ENCODE peak calls at places on chromosomes 4 and X, in nine cellular contexts. Z, L, U, J, M, X, R, V and Y are unnamed samples.

GRCh38 chr4:184616633-184617471 is 32.4 kb downstream of the CASP3 start:
- DNase-seq in Z (peak), L (no peak), U (no peak), J (no peak), M (no peak), X (no peak), R (no peak), V (no peak), Y (no peak)

GRCh38 chrX:151174581-151175282 is 1.7 kb upstream of the GPR50 start:
- DNase-seq in Z (no peak), L (no peak), U (no peak), J (no peak), M (no peak), X (no peak), R (no peak), V (no peak), Y (no peak)

GRCh38 chrX:15738686-15739016 is 581 bp downstream of the CA5B start:
- DNase-seq in Z (no peak), L (no peak), U (no peak), J (no peak), M (no peak), X (no peak), R (no peak), V (no peak), Y (no peak)

GRCh38 chrX:72268601-72269365 is 8.3 kb downstream of the RPS4X start:
- DNase-seq in Z (no peak), L (no peak), U (no peak), J (peak), M (peak), X (no peak), R (peak), V (no peak), Y (no peak)

GRCh38 chr4:176753049-176753448 is 39.7 kb downstream of the VEGFC start:
- DNase-seq in Z (no peak), L (no peak), U (no peak), J (peak), M (peak), X (no peak), R (peak), V (no peak), Y (no peak)

GRCh38 chrX:110004210-110004609 is 1.3 kb downstream of the TMEM164 start:
- DNase-seq in Z (no peak), L (no peak), U (peak), J (no peak), M (no peak), X (peak), R (no peak), V (peak), Y (peak)

GRCh38 chr4:56506110-56506705 is 617 bp downstream of the ARL9 start:
- DNase-seq in Z (peak), L (no peak), U (no peak), J (peak), M (peak), X (no peak), R (no peak), V (no peak), Y (peak)

GRCh38 chr4:113028074-113028473 is 21.4 kb upstream of the ANK2 start:
- DNase-seq in Z (no peak), L (no peak), U (no peak), J (no peak), M (no peak), X (no peak), R (no peak), V (no peak), Y (no peak)

GRCh38 chr4:100189820-100190642 is at the start of gene DDIT4L:
- DNase-seq in Z (peak), L (peak), U (peak), J (peak), M (peak), X (peak), R (no peak), V (peak), Y (peak)

GRCh38 chr4:85740431-85740861 is 265.5 kb downstream of the ARHGAP24 start:
- DNase-seq in Z (no peak), L (no peak), U (no peak), J (peak), M (peak), X (no peak), R (no peak), V (no peak), Y (no peak)

GRCh38 chr4:185134176-185134869 is 8.7 kb upstream of the SLC25A4 start:
- DNase-seq in Z (no peak), L (no peak), U (no peak), J (peak), M (peak), X (no peak), R (no peak), V (no peak), Y (no peak)

GRCh38 chr4:74410272-74410671 is 34.7 kb upstream of the AREG start:
- DNase-seq in Z (no peak), L (no peak), U (no peak), J (no peak), M (peak), X (no peak), R (no peak), V (no peak), Y (no peak)

GRCh38 chr4:2848449-2848848 is 4.8 kb downstream of the ADD1 start:
- DNase-seq in Z (no peak), L (no peak), U (no peak), J (peak), M (no peak), X (no peak), R (no peak), V (no peak), Y (no peak)

GRCh38 chr4:116499-116898 is 7.8 kb upstream of the ZNF718 start:
- DNase-seq in Z (no peak), L (no peak), U (no peak), J (no peak), M (no peak), X (no peak), R (no peak), V (no peak), Y (no peak)

GRCh38 chr4:190014771-190015537 is 12.1 kb downstream of the FRG2 start:
- DNase-seq in Z (no peak), L (no peak), U (no peak), J (peak), M (peak), X (peak), R (no peak), V (no peak), Y (no peak)

GRCh38 chr4:122842392-122842791 is 15.8 kb downstream of the FGF2 start:
- DNase-seq in Z (no peak), L (no peak), U (no peak), J (no peak), M (no peak), X (no peak), R (no peak), V (no peak), Y (no peak)

GRCh38 chr4:81521708-81522107 is 50.0 kb upstream of the RASGEF1B start:
- DNase-seq in Z (no peak), L (no peak), U (no peak), J (no peak), M (no peak), X (no peak), R (no peak), V (no peak), Y (no peak)

GRCh38 chr4:1305261-1305711 is 15.6 kb downstream of the MAEA start:
- DNase-seq in Z (no peak), L (no peak), U (no peak), J (no peak), M (no peak), X (no peak), R (no peak), V (no peak), Y (no peak)

GRCh38 chrX:95290455-95290854 is 1394.2 kb upstream of the DIAPH2 start:
- DNase-seq in Z (no peak), L (no peak), U (no peak), J (no peak), M (no peak), X (no peak), R (no peak), V (no peak), Y (no peak)

GRCh38 chrX:129825746-129826505 is 17.8 kb downstream of the ZDHHC9 start:
- DNase-seq in Z (no peak), L (no peak), U (no peak), J (no peak), M (no peak), X (no peak), R (no peak), V (no peak), Y (no peak)

GRCh38 chrX:16869393-16870094 is 618 bp downstream of the RBBP7 start:
- DNase-seq in Z (no peak), L (peak), U (peak), J (peak), M (peak), X (no peak), R (no peak), V (peak), Y (no peak)

GRCh38 chr4:45693746-45694145 is 430.1 kb downstream of the GABRG1 start:
- DNase-seq in Z (no peak), L (no peak), U (no peak), J (peak), M (peak), X (no peak), R (no peak), V (no peak), Y (no peak)

GRCh38 chr4:141077611-141078225 is 55.6 kb downstream of the RNF150 start:
- DNase-seq in Z (no peak), L (no peak), U (peak), J (no peak), M (no peak), X (peak), R (no peak), V (no peak), Y (no peak)

GRCh38 chrX:58025979-58026378 is 115.7 kb upstream of the ZXDA start:
- DNase-seq in Z (no peak), L (no peak), U (peak), J (peak), M (peak), X (peak), R (no peak), V (no peak), Y (peak)

GRCh38 chr4:30938956-30939528 is 218.9 kb downstream of the PCDH7 start:
- DNase-seq in Z (no peak), L (no peak), U (no peak), J (peak), M (no peak), X (no peak), R (no peak), V (no peak), Y (no peak)

GRCh38 chr4:170004656-170005250 is 21.4 kb downstream of the MFAP3L start:
- DNase-seq in Z (no peak), L (no peak), U (no peak), J (no peak), M (no peak), X (no peak), R (no peak), V (no peak), Y (no peak)

GRCh38 chrX:41108684-41109205 is 23.5 kb downstream of the USP9X start:
- DNase-seq in Z (no peak), L (no peak), U (no peak), J (no peak), M (no peak), X (no peak), R (no peak), V (no peak), Y (no peak)

GRCh38 chr4:184860018-184860530 is 34.3 kb upstream of the ACSL1 start:
- DNase-seq in Z (peak), L (no peak), U (no peak), J (peak), M (no peak), X (no peak), R (no peak), V (no peak), Y (no peak)

GRCh38 chrX:39773923-39774803 is 323.6 kb downstream of the BCOR start:
- DNase-seq in Z (no peak), L (no peak), U (no peak), J (peak), M (no peak), X (no peak), R (no peak), V (no peak), Y (no peak)

GRCh38 chr4:127997534-127998388 is 32.6 kb downstream of the ABHD18 start:
- DNase-seq in Z (peak), L (no peak), U (no peak), J (peak), M (peak), X (no peak), R (no peak), V (no peak), Y (no peak)

GRCh38 chr4:119564106-119564505 is 64.5 kb downstream of the PDE5A start:
- DNase-seq in Z (no peak), L (no peak), U (no peak), J (no peak), M (no peak), X (no peak), R (no peak), V (no peak), Y (no peak)

GRCh38 chrX:152861116-152861515 is 30.3 kb downstream of the NSDHL start:
- DNase-seq in Z (no peak), L (no peak), U (no peak), J (peak), M (no peak), X (no peak), R (no peak), V (no peak), Y (no peak)

GRCh38 chrX:5113128-5113527 is 1115.5 kb downstream of the NLGN4X start:
- DNase-seq in Z (no peak), L (no peak), U (no peak), J (peak), M (no peak), X (no peak), R (no peak), V (no peak), Y (no peak)

GRCh38 chr4:20490734-20491133 is 209.5 kb upstream of the PACRGL start:
- DNase-seq in Z (no peak), L (no peak), U (no peak), J (no peak), M (no peak), X (peak), R (no peak), V (no peak), Y (no peak)

GRCh38 chr4:153234923-153235322 is 30.7 kb downstream of the TRIM2 start:
- DNase-seq in Z (no peak), L (no peak), U (no peak), J (peak), M (peak), X (no peak), R (no peak), V (no peak), Y (no peak)

GRCh38 chr4:153232768-153233167 is 28.5 kb downstream of the TRIM2 start:
- DNase-seq in Z (no peak), L (no peak), U (peak), J (peak), M (peak), X (peak), R (no peak), V (no peak), Y (no peak)

GRCh38 chr4:153238146-153238919 is 34.1 kb downstream of the TRIM2 start:
- DNase-seq in Z (no peak), L (no peak), U (no peak), J (no peak), M (no peak), X (no peak), R (no peak), V (no peak), Y (no peak)

GRCh38 chr4:153228512-153229145 is 24.4 kb downstream of the TRIM2 start:
- DNase-seq in Z (no peak), L (no peak), U (no peak), J (no peak), M (no peak), X (no peak), R (no peak), V (no peak), Y (no peak)

DNA sequence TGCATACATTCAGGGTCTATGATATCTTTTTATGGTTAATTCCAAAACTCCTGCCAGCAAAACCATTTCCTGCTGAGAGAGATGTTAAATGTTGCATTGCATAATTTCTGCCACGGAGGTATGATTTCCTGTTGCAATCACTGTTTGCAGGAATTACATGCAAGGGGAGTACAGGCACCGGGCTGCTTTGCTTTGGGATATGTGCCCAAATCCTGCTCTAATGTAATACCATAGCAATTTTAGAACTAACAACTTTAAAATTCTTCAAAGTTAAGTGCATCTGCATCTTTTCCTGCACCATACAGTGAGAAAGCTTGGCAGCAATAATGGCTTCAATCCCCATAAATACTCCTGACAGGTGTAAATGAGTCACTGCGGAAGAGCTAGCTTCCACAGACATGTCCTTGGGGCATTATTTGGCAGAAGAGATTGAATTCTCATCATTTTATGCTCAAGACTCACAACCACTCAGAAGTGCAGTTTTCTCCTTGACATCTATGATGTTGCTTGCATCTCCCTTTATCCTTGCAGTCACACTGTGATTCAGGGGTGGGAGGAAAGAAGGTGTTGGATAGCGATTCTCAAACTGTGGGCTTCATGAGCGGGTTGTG is 29.6 kb downstream of the TRIM2 start:
- DNase-seq in Z (no peak), L (no peak), U (no peak), J (peak), M (peak), X (no peak), R (peak), V (no peak), Y (no peak)
- H3K4me3 ChIP-seq in Z (no peak), L (no peak), U (no peak), J (no peak), M (peak), X (no peak), R (no peak), V (no peak), Y (no peak)

GRCh38 chr4:87105101-87105852 is 115.1 kb downstream of the KLHL8 start:
- DNase-seq in Z (no peak), L (no peak), U (no peak), J (no peak), M (no peak), X (no peak), R (no peak), V (no peak), Y (no peak)

GRCh38 chr4:87112063-87112462 is 108.4 kb downstream of the KLHL8 start:
- DNase-seq in Z (no peak), L (no peak), U (no peak), J (no peak), M (no peak), X (no peak), R (no peak), V (no peak), Y (no peak)

GRCh38 chr4:87109945-87110344 is 110.5 kb downstream of the KLHL8 start:
- DNase-seq in Z (no peak), L (no peak), U (no peak), J (no peak), M (no peak), X (no peak), R (no peak), V (no peak), Y (no peak)

GRCh38 chr4:87109121-87109520 is 111.3 kb downstream of the KLHL8 start:
- DNase-seq in Z (no peak), L (no peak), U (no peak), J (no peak), M (no peak), X (no peak), R (no peak), V (no peak), Y (no peak)

DNA sequence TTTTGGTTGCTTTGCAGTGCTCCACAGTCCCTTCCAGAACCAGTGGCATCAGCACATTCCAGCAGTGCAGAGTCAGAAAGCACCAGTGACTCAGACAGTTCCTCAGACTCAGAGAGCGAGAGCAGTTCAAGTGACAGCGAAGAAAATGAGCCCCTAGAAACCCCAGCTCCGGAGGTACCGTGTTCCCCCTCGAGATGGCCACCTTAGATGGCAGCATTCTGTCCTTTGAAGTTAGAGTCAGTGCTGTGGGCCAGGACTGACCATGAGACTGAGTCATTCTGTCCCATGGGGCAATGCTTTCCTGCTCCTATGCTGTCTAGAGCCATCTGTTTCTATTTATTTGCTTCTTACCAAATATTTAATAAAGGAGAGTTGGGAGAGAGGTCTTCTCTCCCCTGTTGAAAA is 112.3 kb downstream of the KLHL8 start:
- DNase-seq in Z (no peak), L (peak), U (peak), J (peak), M (peak), X (no peak), R (no peak), V (peak), Y (no peak)
- H3K4me3 ChIP-seq in Z (no peak), L (no peak), U (no peak), J (no peak), M (peak), X (no peak), R (no peak), V (peak), Y (no peak)

GRCh38 chrX:1576201-1577101 is 15.0 kb upstream of the AKAP17A start:
- DNase-seq in Z (no peak), L (no peak), U (no peak), J (no peak), M (no peak), X (no peak), R (no peak), V (no peak), Y (no peak)
- H3K4me3 ChIP-seq in Z (no peak), L (no peak), U (no peak), J (no peak), M (no peak), X (no peak), R (no peak), V (no peak), Y (no peak)

DNA sequence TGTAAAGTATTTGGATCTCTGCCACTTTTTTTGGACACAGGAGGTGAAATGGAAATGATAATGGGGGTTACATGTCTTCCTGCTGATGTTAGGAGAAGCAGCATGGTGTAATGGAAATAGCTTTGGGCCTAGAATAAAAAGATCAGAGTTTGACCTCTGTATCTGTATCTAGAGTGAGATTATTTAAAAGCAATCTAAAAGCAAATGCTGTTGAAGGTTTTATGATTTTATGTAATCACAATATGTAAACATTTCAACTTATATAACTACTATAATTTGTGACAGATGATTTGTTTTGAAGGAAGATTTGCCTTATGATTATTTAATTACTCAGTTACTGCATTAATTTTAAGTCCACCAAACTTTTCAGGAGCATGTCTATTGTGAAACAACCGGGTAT is 3.4 kb downstream of the COL4A5 start:
- DNase-seq in Z (no peak), L (no peak), U (no peak), J (no peak), M (no peak), X (no peak), R (no peak), V (no peak), Y (no peak)
- H3K4me3 ChIP-seq in Z (no peak), L (no peak), U (peak), J (no peak), M (no peak), X (peak), R (no peak), V (peak), Y (no peak)

GRCh38 chr4:13547563-13548041 is 3.3 kb upstream of the NKX3-2 start:
- DNase-seq in Z (no peak), L (no peak), U (no peak), J (no peak), M (no peak), X (no peak), R (no peak), V (no peak), Y (no peak)
- H3K4me3 ChIP-seq in Z (peak), L (peak), U (peak), J (no peak), M (peak), X (peak), R (peak), V (peak), Y (peak)

GRCh38 chr4:98687876-98688275 is 29.5 kb upstream of the TSPAN5 start:
- DNase-seq in Z (no peak), L (no peak), U (no peak), J (peak), M (peak), X (no peak), R (no peak), V (no peak), Y (no peak)

GRCh38 chr4:98686847-98687246 is 28.4 kb upstream of the TSPAN5 start:
- DNase-seq in Z (no peak), L (no peak), U (no peak), J (no peak), M (no peak), X (no peak), R (no peak), V (no peak), Y (no peak)

GRCh38 chr4:98689507-98690174 is 31.2 kb upstream of the TSPAN5 start:
- DNase-seq in Z (no peak), L (no peak), U (no peak), J (no peak), M (no peak), X (no peak), R (no peak), V (no peak), Y (no peak)

GRCh38 chr4:98686046-98686385 is 27.6 kb upstream of the TSPAN5 start:
- DNase-seq in Z (no peak), L (no peak), U (no peak), J (no peak), M (no peak), X (no peak), R (no peak), V (no peak), Y (no peak)

GRCh38 chr4:98688416-98689290 is 30.2 kb upstream of the TSPAN5 start:
- DNase-seq in Z (no peak), L (no peak), U (no peak), J (peak), M (peak), X (no peak), R (no peak), V (no peak), Y (no peak)
- H3K4me3 ChIP-seq in Z (no peak), L (no peak), U (no peak), J (no peak), M (peak), X (no peak), R (no peak), V (no peak), Y (no peak)

GRCh38 chr4:8028884-8029568 is 89.4 kb upstream of the AFAP1 start:
- DNase-seq in Z (no peak), L (no peak), U (no peak), J (no peak), M (no peak), X (no peak), R (no peak), V (no peak), Y (no peak)
- H3K4me3 ChIP-seq in Z (no peak), L (no peak), U (no peak), J (no peak), M (no peak), X (no peak), R (no peak), V (no peak), Y (no peak)